ENCODE peak calls at places on chromosome 18, in six cellular contexts. L, N, P, X, A and Z are unnamed samples.

GRCh38 chr18:525066-525797 is 24.7 kb upstream of the COLEC12 start:
- DNase-seq in L (no peak), N (no peak), P (no peak), X (peak), A (no peak), Z (no peak)

GRCh38 chr18:48928787-48929186 is 22.0 kb downstream of the SMAD7 start:
- DNase-seq in L (peak), N (no peak), P (peak), X (no peak), A (peak), Z (peak)

GRCh38 chr18:48733854-48734253 is 195.0 kb downstream of the CTIF start:
- DNase-seq in L (no peak), N (no peak), P (no peak), X (no peak), A (no peak), Z (no peak)

GRCh38 chr18:32674491-32674890 is 98.3 kb downstream of the KLHL14 start:
- DNase-seq in L (peak), N (peak), P (no peak), X (peak), A (peak), Z (no peak)

GRCh38 chr18:48629730-48630324 is 91.0 kb downstream of the CTIF start:
- DNase-seq in L (no peak), N (no peak), P (peak), X (peak), A (no peak), Z (no peak)

GRCh38 chr18:78587626-78588600 is 391.7 kb upstream of the SALL3 start:
- DNase-seq in L (no peak), N (no peak), P (no peak), X (no peak), A (no peak), Z (no peak)

GRCh38 chr18:35588995-35589394 is 7.5 kb downstream of the GALNT1 start:
- DNase-seq in L (peak), N (peak), P (no peak), X (no peak), A (peak), Z (no peak)

GRCh38 chr18:22559414-22560282 is 141.9 kb upstream of the CTAGE1 start:
- DNase-seq in L (peak), N (peak), P (peak), X (peak), A (no peak), Z (peak)

GRCh38 chr18:48320639-48320945 is 88.6 kb downstream of the ZBTB7C start:
- DNase-seq in L (no peak), N (no peak), P (no peak), X (no peak), A (no peak), Z (no peak)

GRCh38 chr18:456361-456821 is 44.1 kb downstream of the COLEC12 start:
- DNase-seq in L (no peak), N (no peak), P (peak), X (no peak), A (no peak), Z (no peak)

GRCh38 chr18:78904179-78904531 is 75.5 kb upstream of the SALL3 start:
- DNase-seq in L (no peak), N (no peak), P (no peak), X (no peak), A (no peak), Z (no peak)

GRCh38 chr18:72342933-72343332 is 201.2 kb downstream of the CBLN2 start:
- DNase-seq in L (no peak), N (no peak), P (no peak), X (no peak), A (no peak), Z (no peak)

GRCh38 chr18:30545393-30545792 is 497.1 kb downstream of the DSC3 start:
- DNase-seq in L (no peak), N (no peak), P (no peak), X (no peak), A (no peak), Z (no peak)

GRCh38 chr18:62876828-62877227 is 161.5 kb downstream of the PHLPP1 start:
- DNase-seq in L (no peak), N (peak), P (no peak), X (no peak), A (no peak), Z (no peak)

GRCh38 chr18:9925369-9925768 is 11.6 kb downstream of the VAPA start:
- DNase-seq in L (no peak), N (no peak), P (no peak), X (no peak), A (no peak), Z (no peak)

GRCh38 chr18:34458371-34458770 is 233.7 kb upstream of the NOL4 start:
- DNase-seq in L (no peak), N (no peak), P (no peak), X (no peak), A (no peak), Z (no peak)

GRCh38 chr18:58205087-58205779 is 161.2 kb downstream of the NEDD4L start:
- DNase-seq in L (no peak), N (no peak), P (no peak), X (no peak), A (no peak), Z (no peak)

GRCh38 chr18:22108674-22109073 is 60.7 kb upstream of the GATA6 start:
- DNase-seq in L (no peak), N (peak), P (peak), X (no peak), A (no peak), Z (no peak)

GRCh38 chr18:43888601-43889000 is 611.3 kb upstream of the SYT4 start:
- DNase-seq in L (no peak), N (no peak), P (no peak), X (no peak), A (no peak), Z (no peak)

GRCh38 chr18:70296289-70296688 is 7.4 kb downstream of the SOCS6 start:
- DNase-seq in L (peak), N (no peak), P (no peak), X (no peak), A (no peak), Z (no peak)

GRCh38 chr18:49023281-49023937 is 72.6 kb upstream of the SMAD7 start:
- DNase-seq in L (no peak), N (no peak), P (no peak), X (no peak), A (peak), Z (no peak)

GRCh38 chr18:75201273-75201898 is 7.6 kb downstream of the PTGR3 start:
- DNase-seq in L (no peak), N (no peak), P (no peak), X (no peak), A (no peak), Z (no peak)

GRCh38 chr18:75200644-75201272 is 8.2 kb downstream of the PTGR3 start:
- DNase-seq in L (no peak), N (no peak), P (no peak), X (no peak), A (no peak), Z (no peak)

GRCh38 chr18:75202976-75203375 is 6.0 kb downstream of the PTGR3 start:
- DNase-seq in L (no peak), N (no peak), P (no peak), X (no peak), A (no peak), Z (no peak)

GRCh38 chr18:75203456-75204261 is 5.3 kb downstream of the PTGR3 start:
- DNase-seq in L (no peak), N (no peak), P (peak), X (no peak), A (no peak), Z (no peak)

GRCh38 chr18:75201936-75202335 is 7.0 kb downstream of the PTGR3 start:
- DNase-seq in L (no peak), N (no peak), P (no peak), X (no peak), A (no peak), Z (no peak)
- H2AFZ ChIP-seq in L (no peak), N (no peak), P (no peak), X (no peak), A (no peak), Z (no peak)

GRCh38 chr18:59275406-59275949 is 2.2 kb upstream of the RAX start:
- DNase-seq in L (peak), N (peak), P (no peak), X (no peak), A (no peak), Z (no peak)

GRCh38 chr18:59273936-59274928 is 978 bp upstream of the RAX start:
- DNase-seq in L (peak), N (peak), P (no peak), X (no peak), A (no peak), Z (no peak)

GRCh38 chr18:59271606-59272220 is 1.5 kb downstream of the RAX start:
- DNase-seq in L (peak), N (peak), P (no peak), X (no peak), A (no peak), Z (no peak)

GRCh38 chr18:59272221-59272888 is 899 bp downstream of the RAX start:
- DNase-seq in L (peak), N (peak), P (no peak), X (no peak), A (no peak), Z (peak)

GRCh38 chr18:59272971-59273935 is at the start of gene RAX:
- DNase-seq in L (peak), N (peak), P (peak), X (no peak), A (no peak), Z (no peak)
- TF ChIP-seq CTCF in L (peak), N (peak), P (peak), X (no peak), A (no peak), Z (no peak)

GRCh38 chr18:11260963-11261441 is 111.6 kb upstream of the PIEZO2 start:
- DNase-seq in L (peak), N (peak), P (no peak), X (no peak), A (no peak), Z (no peak)

GRCh38 chr18:11258014-11258413 is 108.6 kb upstream of the PIEZO2 start:
- DNase-seq in L (no peak), N (no peak), P (no peak), X (no peak), A (no peak), Z (no peak)

GRCh38 chr18:11259421-11259820 is 110.1 kb upstream of the PIEZO2 start:
- DNase-seq in L (peak), N (peak), P (no peak), X (no peak), A (no peak), Z (no peak)
- TF ChIP-seq EZH2phosphoT487 in L (no peak), N (no peak), P (no peak), X (no peak), A (no peak), Z (no peak)

GRCh38 chr18:68969027-68969426 is 171.1 kb downstream of the CCDC102B start:
- DNase-seq in L (no peak), N (peak), P (no peak), X (no peak), A (no peak), Z (no peak)

DNA sequence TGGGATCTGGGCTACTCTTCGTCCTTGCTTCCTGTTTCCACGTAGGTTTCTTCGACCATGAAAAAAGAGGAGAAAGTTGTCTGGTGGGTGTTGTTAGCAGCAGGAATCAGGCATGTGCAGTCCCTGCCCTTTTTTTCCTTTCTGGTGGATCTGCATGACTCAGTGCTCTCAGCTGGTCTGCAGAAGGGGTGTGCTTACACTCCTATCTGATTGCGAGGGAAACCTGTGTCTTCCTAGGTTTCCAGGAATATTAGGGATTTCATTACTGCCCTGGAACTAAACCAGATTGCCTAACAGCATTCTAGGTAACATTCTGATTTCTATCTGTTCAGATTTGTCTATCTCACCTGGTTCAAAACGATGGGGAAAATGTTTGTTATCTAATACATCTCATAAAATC is 174.3 kb downstream of the CCDC102B start:
- DNase-seq in L (no peak), N (no peak), P (peak), X (no peak), A (no peak), Z (no peak)
- H2AFZ ChIP-seq in L (peak), N (peak), P (no peak), X (no peak), A (no peak), Z (no peak)

GRCh38 chr18:26965206-26965605 is 99.7 kb upstream of the AQP4 start:
- DNase-seq in L (no peak), N (no peak), P (no peak), X (no peak), A (no peak), Z (no peak)

GRCh38 chr18:26960901-26961300 is 95.4 kb upstream of the AQP4 start:
- DNase-seq in L (no peak), N (no peak), P (no peak), X (peak), A (no peak), Z (no peak)

GRCh38 chr18:26961805-26962204 is 96.3 kb upstream of the AQP4 start:
- DNase-seq in L (no peak), N (no peak), P (no peak), X (no peak), A (no peak), Z (no peak)

DNA sequence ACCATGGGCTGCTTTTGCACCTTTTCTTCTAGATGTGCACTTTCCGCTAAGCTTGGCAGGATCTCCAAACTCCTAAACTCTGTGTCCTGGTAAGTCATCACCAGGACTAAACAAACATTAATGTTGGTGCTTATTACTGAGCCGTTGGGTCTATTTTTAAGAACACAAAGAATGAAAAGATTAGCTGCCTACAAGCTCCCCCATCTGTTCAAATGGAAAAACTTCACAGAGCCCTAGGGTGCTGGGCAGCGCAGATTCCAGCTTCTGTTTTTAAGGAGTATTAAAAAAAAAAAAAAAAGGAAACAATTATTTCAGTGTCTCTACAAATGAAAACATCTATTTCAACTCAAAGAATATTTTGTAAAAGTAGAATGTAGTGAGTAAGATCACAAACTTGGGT is 97.8 kb upstream of the AQP4 start:
- DNase-seq in L (no peak), N (peak), P (no peak), X (peak), A (no peak), Z (no peak)
- TF ChIP-seq CTCF in L (peak), N (peak), P (peak), X (peak), A (peak), Z (no peak)

DNA sequence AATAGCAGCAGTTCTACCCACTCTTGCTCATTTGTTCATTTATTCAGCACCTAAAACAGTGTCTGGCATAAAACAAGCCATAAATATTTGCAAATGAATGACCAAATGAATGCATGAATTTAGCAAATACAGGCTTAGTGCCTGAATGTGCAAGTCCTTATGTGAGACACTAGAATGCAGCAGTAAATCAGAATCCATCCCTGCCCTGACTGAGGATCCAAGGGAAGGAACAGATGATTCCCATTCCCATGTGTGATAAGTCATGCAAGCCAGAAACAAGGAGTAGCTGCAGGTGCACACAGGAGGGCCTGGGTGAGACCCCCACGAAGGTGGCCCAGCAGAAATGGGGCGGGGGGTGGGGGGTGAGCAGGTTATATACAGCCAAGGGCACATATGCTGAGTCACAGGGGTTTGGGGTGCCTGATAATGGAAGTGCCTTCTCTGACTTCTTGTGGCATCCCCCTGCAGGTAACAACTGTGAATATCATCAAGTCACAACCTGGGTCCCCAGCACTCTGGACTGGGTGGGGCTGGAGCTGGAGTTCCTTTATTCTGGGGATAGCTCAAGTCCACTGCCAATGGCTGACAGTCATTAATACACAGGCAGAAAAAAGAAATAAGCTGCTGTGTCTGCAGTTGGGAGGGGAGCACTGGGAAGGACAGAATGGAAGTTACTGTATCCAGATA is 311.9 kb downstream of the TXNL1 start:
- DNase-seq in L (no peak), N (peak), P (no peak), X (no peak), A (no peak), Z (no peak)
- TF ChIP-seq EZH2phosphoT487 in L (no peak), N (no peak), P (no peak), X (no peak), A (no peak), Z (no peak)

DNA sequence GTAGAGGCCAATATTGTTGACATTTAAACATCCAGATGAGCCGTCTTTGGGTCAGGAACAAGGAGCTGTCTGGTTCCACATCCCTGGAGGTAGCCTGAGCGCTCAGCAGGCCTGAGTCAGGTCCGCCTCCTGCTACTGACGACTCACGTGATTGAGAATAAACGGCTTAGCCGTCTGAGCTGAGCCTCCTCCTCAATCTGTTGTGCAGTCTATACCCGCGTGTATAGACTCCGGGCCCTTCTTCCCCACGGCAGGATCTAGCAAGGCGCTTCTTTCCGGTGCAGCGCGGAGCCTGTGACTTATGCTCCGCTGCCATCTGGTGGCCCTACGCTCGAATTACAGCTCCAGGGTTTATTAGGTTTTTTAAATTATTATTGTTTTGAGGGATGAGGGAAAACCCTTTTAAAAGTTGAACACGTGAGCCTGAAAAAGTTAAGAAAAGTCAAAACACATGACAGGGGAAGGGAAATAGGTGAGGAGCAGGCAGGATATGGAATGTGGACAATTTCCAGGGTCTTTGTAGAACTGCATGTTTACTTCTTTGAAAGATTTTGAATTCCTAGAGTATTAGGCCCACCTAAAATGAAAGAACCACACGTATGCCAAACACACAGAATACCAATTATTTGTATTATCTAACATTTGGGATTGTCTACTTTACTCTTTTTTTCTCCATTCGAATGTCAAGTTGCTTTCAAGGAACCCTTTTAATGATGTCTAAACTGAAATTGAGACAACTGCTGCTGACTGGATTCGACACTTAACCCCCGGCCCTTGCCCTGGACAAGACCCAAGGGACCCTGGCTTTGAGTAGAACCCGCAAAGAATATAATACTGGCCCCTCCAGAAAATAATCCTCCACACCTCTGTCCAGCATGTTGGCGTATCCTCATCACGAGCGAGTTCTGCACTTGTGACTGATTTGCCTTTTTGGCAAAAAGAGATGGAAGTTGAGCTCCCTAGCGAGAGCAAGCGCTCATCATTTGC is 112.4 kb upstream of the ZNF236 start:
- DNase-seq in L (peak), N (peak), P (peak), X (peak), A (peak), Z (peak)
- H2AFZ ChIP-seq in L (peak), N (peak), P (peak), X (peak), A (no peak), Z (peak)

DNA sequence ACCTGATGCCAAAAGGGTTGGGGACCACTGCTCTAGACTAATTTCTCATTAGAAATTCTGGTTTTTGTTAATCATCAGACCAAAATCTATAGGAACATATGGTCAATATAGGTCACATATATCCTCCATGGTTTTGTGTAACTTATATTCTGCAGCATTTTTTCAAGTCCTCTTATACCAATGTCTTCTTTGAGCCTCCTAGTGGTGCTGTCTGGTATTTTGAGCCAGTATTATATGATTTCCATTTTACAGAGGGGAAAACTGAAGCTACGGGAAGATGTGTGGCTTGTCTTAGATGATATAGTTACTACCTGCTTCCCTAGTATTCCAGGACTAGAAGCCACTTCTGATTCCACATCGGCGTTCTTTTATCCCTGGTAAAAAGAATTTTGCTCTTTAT is 13.8 kb downstream of the MAPK4 start:
- DNase-seq in L (no peak), N (peak), P (no peak), X (peak), A (peak), Z (no peak)
- TF ChIP-seq CTCF in L (peak), N (peak), P (no peak), X (peak), A (peak), Z (peak)